ENCODE peak calls at places on chromosomes 7 and 10, in eight cellular contexts. E is brain microvascular endothelial cell, G is stomach, Z is tibial nerve, K is left lung, R is AG04449, M is left ventricle myocardium inferior, V is body of pancreas. J is an unnamed sample.

GRCh38 chr10:75400769-75401568 is 595 bp downstream of the ZNF503 start:
- DNase-seq in E (peak), G (peak), Z (peak), K (peak), R (no peak), M (peak), V (peak), J (no peak)

GRCh38 chr7:84231157-84231556 is 36.6 kb upstream of the SEMA3A start:
- DNase-seq in E (peak), G (no peak), Z (no peak), K (no peak), R (no peak), M (no peak), V (no peak), J (no peak)

GRCh38 chr7:31094271-31094670 is 42.2 kb downstream of the ADCYAP1R1 start:
- DNase-seq in E (no peak), G (peak), Z (no peak), K (no peak), R (no peak), M (no peak), V (no peak), J (no peak)

GRCh38 chr7:33849961-33850559 is 55.3 kb upstream of the BMPER start:
- DNase-seq in E (no peak), G (no peak), Z (no peak), K (no peak), R (no peak), M (no peak), V (no peak), J (no peak)

GRCh38 chr7:135253851-135254815 is 20.5 kb downstream of the STRA8 start:
- DNase-seq in E (peak), G (peak), Z (peak), K (peak), R (peak), M (peak), V (peak), J (peak)

GRCh38 chr10:61635946-61636345 is 26.8 kb upstream of the CABCOCO1 start:
- DNase-seq in E (no peak), G (no peak), Z (no peak), K (no peak), R (no peak), M (no peak), V (no peak), J (peak)

GRCh38 chr7:35729061-35729783 is 34.3 kb upstream of the HERPUD2 start:
- DNase-seq in E (no peak), G (no peak), Z (no peak), K (no peak), R (no peak), M (no peak), V (no peak), J (no peak)

GRCh38 chr10:97197030-97197500 is 11.3 kb upstream of the SLIT1 start:
- DNase-seq in E (no peak), G (no peak), Z (no peak), K (no peak), R (no peak), M (no peak), V (no peak), J (no peak)

GRCh38 chr10:30435068-30435422 is 1.1 kb downstream of the MAP3K8 start:
- DNase-seq in E (peak), G (peak), Z (no peak), K (peak), R (no peak), M (peak), V (peak), J (no peak)

GRCh38 chr7:44695756-44696155 is 52.9 kb upstream of the ZMIZ2 start:
- DNase-seq in E (no peak), G (no peak), Z (no peak), K (no peak), R (no peak), M (no peak), V (no peak), J (no peak)

GRCh38 chr7:149188637-149189259 is 6.6 kb upstream of the ZNF282 start:
- DNase-seq in E (no peak), G (no peak), Z (no peak), K (no peak), R (no peak), M (no peak), V (no peak), J (no peak)

GRCh38 chr7:137846588-137847417 is at the start of gene DGKI:
- DNase-seq in E (no peak), G (no peak), Z (no peak), K (no peak), R (no peak), M (no peak), V (no peak), J (no peak)

GRCh38 chr10:35378547-35379210 is 42.4 kb downstream of the CCNY start:
- DNase-seq in E (peak), G (no peak), Z (no peak), K (no peak), R (no peak), M (no peak), V (no peak), J (no peak)

GRCh38 chr7:12882710-12883109 is 195.3 kb downstream of the ARL4A start:
- DNase-seq in E (no peak), G (no peak), Z (no peak), K (no peak), R (no peak), M (no peak), V (no peak), J (no peak)

GRCh38 chr7:16223963-16224707 is 197.2 kb downstream of the CRPPA start:
- DNase-seq in E (no peak), G (no peak), Z (no peak), K (no peak), R (no peak), M (no peak), V (no peak), J (no peak)

GRCh38 chr7:139798221-139798620 is 20.4 kb upstream of the HIPK2 start:
- DNase-seq in E (no peak), G (peak), Z (no peak), K (no peak), R (no peak), M (no peak), V (no peak), J (no peak)

GRCh38 chr10:47425813-47426419 is 41.8 kb upstream of the ZNF488 start:
- DNase-seq in E (no peak), G (no peak), Z (no peak), K (no peak), R (no peak), M (no peak), V (no peak), J (no peak)

GRCh38 chr7:3887071-3887691 is 586.1 kb downstream of the SDK1 start:
- DNase-seq in E (no peak), G (no peak), Z (no peak), K (no peak), R (no peak), M (no peak), V (no peak), J (no peak)

GRCh38 chr7:157476201-157476600 is 139.4 kb downstream of the DNAJB6 start:
- DNase-seq in E (no peak), G (peak), Z (no peak), K (no peak), R (no peak), M (no peak), V (peak), J (no peak)

GRCh38 chr10:23402856-23403255 is 36.0 kb upstream of the OTUD1 start:
- DNase-seq in E (no peak), G (no peak), Z (no peak), K (no peak), R (no peak), M (no peak), V (no peak), J (no peak)

GRCh38 chr7:30922596-30922995 is 10.9 kb downstream of the AQP1 start:
- DNase-seq in E (no peak), G (peak), Z (peak), K (peak), R (no peak), M (peak), V (peak), J (no peak)

GRCh38 chr7:140640727-140641531 is at the start of gene DENND2A:
- DNase-seq in E (no peak), G (peak), Z (peak), K (peak), R (no peak), M (peak), V (peak), J (no peak)

GRCh38 chr10:123284022-123284421 is 129.8 kb downstream of the BUB3 start:
- DNase-seq in E (no peak), G (no peak), Z (no peak), K (no peak), R (no peak), M (no peak), V (no peak), J (no peak)

GRCh38 chr10:34280599-34281374 is 534.3 kb downstream of the PARD3 start:
- DNase-seq in E (peak), G (no peak), Z (no peak), K (no peak), R (peak), M (no peak), V (peak), J (peak)

GRCh38 chr10:131656446-131656845 is 244.4 kb upstream of the PPP2R2D start:
- DNase-seq in E (no peak), G (peak), Z (no peak), K (no peak), R (no peak), M (no peak), V (no peak), J (no peak)

GRCh38 chr10:14837003-14837755 is 658 bp downstream of the CDNF start:
- DNase-seq in E (no peak), G (no peak), Z (no peak), K (no peak), R (no peak), M (no peak), V (no peak), J (no peak)

GRCh38 chr10:14562197-14562596 is 212.5 kb downstream of the FAM107B start:
- DNase-seq in E (no peak), G (no peak), Z (no peak), K (no peak), R (no peak), M (no peak), V (no peak), J (no peak)

GRCh38 chr7:32204361-32205018 is 134.3 kb upstream of the PDE1C start:
- DNase-seq in E (peak), G (peak), Z (peak), K (peak), R (peak), M (peak), V (peak), J (peak)
- H3K4me3 ChIP-seq in E (no peak), G (peak), Z (peak), K (peak), R (no peak), M (peak), V (no peak), J (no peak)

DNA sequence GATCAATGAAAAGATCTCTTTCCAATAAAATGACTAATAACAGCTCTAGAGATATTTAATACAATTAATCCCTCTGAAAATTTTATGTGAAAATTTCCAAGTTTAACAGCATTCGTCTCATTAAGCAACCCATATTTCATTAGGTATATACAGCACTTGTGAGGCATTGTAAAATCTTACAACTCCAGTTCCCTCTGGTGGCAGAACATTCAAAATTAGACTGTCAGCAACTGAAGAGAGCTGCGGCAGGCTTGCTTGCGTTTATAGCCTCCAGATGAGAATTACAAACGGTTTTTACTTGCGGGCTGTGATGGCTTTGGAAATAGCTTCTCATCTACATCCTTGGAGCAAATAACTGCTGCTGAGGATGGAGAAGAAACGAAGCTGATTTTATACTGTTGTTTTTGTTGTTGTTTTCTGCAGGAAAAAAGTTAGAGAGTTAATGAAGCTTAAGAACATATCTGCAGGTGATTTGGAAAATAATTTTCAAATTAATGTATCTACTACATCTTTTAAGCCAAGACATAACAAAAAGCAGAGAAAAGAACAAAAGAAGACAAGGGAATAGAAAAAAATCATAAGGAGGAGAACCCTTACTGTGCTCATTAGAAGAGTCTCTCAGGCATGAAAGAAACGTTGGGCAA is 171.3 kb downstream of the MAGI2 start:
- DNase-seq in E (peak), G (no peak), Z (no peak), K (no peak), R (peak), M (no peak), V (no peak), J (no peak)
- TF ChIP-seq CTCF in E (peak), G (no peak), Z (peak), K (peak), R (peak), M (peak), V (peak), J (peak)

DNA sequence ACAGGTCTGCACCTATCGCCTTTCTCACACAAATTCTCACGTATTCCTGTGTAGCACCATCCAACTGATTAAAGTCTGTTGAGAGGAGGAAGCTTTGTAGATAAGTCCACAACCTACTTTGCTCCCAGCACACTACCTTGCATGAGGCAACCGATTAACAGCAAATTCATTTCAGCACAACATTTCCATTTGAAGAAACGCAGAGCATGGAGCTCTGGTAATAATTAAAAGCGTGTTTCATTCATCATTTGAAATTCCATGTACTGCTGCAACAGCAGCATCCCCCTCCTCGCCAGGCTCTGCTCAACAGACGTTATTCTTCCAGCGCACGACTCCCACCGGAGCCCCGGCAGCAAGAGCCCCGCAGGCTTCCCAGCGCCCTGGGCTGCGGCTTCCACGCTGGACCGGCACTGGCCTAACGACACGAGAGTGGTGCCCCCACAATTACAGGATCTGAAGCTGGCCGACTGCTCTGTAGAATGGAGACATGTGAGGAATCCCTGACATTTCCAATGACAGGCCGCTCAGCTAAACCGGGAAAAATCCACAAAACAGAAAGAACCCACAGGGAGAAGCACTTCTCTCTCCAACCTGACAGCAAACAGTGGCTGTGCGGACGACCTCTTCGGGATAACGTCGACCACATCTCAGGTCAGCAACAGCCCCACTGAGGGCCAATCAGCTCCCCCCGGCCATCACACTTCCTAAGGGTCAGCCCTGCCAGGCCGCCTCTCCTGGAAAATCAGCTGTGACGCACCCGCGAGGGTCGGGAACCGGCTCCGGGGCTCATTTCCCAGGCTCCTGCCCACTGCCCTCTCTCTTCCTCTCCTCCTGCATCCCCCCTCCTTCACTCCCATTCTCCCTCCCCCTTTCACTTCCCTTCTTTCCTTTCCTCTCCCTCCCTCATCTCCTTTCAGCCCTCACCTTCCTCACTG is 118.6 kb downstream of the DIP2C start:
- DNase-seq in E (no peak), G (no peak), Z (no peak), K (no peak), R (no peak), M (no peak), V (no peak), J (no peak)
- H3K4me3 ChIP-seq in E (no peak), G (no peak), Z (no peak), K (no peak), R (peak), M (no peak), V (no peak), J (no peak)

GRCh38 chr7:110204527-110204926 is 886.4 kb upstream of the LRRN3 start:
- DNase-seq in E (peak), G (no peak), Z (no peak), K (no peak), R (no peak), M (no peak), V (no peak), J (no peak)
- TF ChIP-seq CTCF in E (peak), G (no peak), Z (no peak), K (no peak), R (peak), M (no peak), V (no peak), J (peak)

GRCh38 chr7:90178592-90179279 is 24.5 kb downstream of the STEAP1 start:
- DNase-seq in E (peak), G (no peak), Z (no peak), K (no peak), R (no peak), M (no peak), V (no peak), J (peak)
- H3K4me3 ChIP-seq in E (no peak), G (no peak), Z (no peak), K (no peak), R (no peak), M (no peak), V (no peak), J (no peak)

GRCh38 chr10:48607356-48608278 is 2.7 kb upstream of the ARHGAP22 start:
- DNase-seq in E (no peak), G (no peak), Z (no peak), K (no peak), R (no peak), M (no peak), V (no peak), J (no peak)

GRCh38 chr10:48606530-48607355 is 1.9 kb upstream of the ARHGAP22 start:
- DNase-seq in E (peak), G (no peak), Z (no peak), K (peak), R (peak), M (no peak), V (peak), J (peak)

GRCh38 chr10:48609441-48609840 is 4.6 kb upstream of the ARHGAP22 start:
- DNase-seq in E (no peak), G (no peak), Z (no peak), K (no peak), R (no peak), M (no peak), V (no peak), J (no peak)

GRCh38 chr10:48608926-48609325 is 4.1 kb upstream of the ARHGAP22 start:
- DNase-seq in E (no peak), G (no peak), Z (no peak), K (no peak), R (no peak), M (no peak), V (no peak), J (no peak)

GRCh38 chr10:48608279-48608681 is 3.4 kb upstream of the ARHGAP22 start:
- DNase-seq in E (no peak), G (peak), Z (no peak), K (no peak), R (no peak), M (no peak), V (peak), J (no peak)
- TF ChIP-seq CTCF in E (peak), G (peak), Z (no peak), K (peak), R (peak), M (peak), V (peak), J (peak)

GRCh38 chr10:8502611-8503010 is 448.1 kb downstream of the GATA3 start:
- DNase-seq in E (no peak), G (no peak), Z (no peak), K (no peak), R (no peak), M (no peak), V (no peak), J (no peak)
- H3K4me3 ChIP-seq in E (no peak), G (no peak), Z (no peak), K (no peak), R (no peak), M (no peak), V (no peak), J (no peak)

DNA sequence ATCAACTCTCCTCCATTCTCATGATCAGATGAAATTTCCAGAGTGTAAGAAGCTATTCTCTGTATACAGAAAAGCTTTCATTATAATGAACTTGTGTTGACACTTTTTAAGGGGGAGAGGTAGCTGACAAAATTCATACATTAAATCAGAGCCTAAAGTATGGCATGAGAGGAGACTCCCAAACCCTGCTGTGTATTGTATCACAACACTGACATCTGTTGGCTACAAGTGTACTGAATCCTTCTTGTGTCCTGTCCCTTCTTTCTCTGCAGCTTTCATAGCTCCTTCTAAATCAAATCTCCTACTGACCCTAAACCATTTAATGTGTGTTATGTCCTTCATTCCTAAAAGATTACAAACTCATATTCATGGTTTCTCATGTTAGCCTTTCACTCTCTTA is 70.9 kb downstream of the GCC1 start:
- DNase-seq in E (peak), G (no peak), Z (no peak), K (no peak), R (peak), M (no peak), V (no peak), J (no peak)
- TF ChIP-seq CTCF in E (peak), G (no peak), Z (peak), K (peak), R (peak), M (peak), V (peak), J (peak)

GRCh38 chr7:452230-452751 is 67.4 kb downstream of the PDGFA start:
- DNase-seq in E (peak), G (no peak), Z (no peak), K (no peak), R (no peak), M (no peak), V (no peak), J (no peak)
- H3K4me3 ChIP-seq in E (no peak), G (no peak), Z (no peak), K (no peak), R (no peak), M (no peak), V (no peak), J (no peak)

GRCh38 chr10:20956843-20957242 is 59.7 kb upstream of the NEBL start:
- DNase-seq in E (no peak), G (no peak), Z (no peak), K (no peak), R (no peak), M (no peak), V (no peak), J (no peak)
- TF ChIP-seq CTCF in E (no peak), G (no peak), Z (no peak), K (no peak), R (no peak), M (no peak), V (no peak), J (no peak)